ENCODE peak calls at places on chromosomes 2 and 18, in seven cellular contexts. R is mammary epithelial cell, I is AG04450, A is left ventricle myocardium inferior, Q is brain microvascular endothelial cell, T is cardiac muscle cell, V is HAP-1. B is an unnamed sample.

GRCh38 chr2:213152065-213152794 is 818 bp upstream of the IKZF2 start:
- DNase-seq in R (peak; percentile 71), A (peak; percentile 71), V (peak; percentile 18), T (peak; percentile 86), Q (peak; percentile 68), I (peak; percentile 54), B (peak; percentile 45)

GRCh38 chr18:54742654-54743053 is 85.6 kb upstream of the RAB27B start:
- DNase-seq in V (no peak), T (peak; percentile 99), A (peak; percentile 51), Q (peak; percentile 97), R (peak; percentile 94), I (peak; percentile 93), B (peak; percentile 100)

GRCh38 chr2:28326873-28327495 is 65.7 kb upstream of the FOSL2 start:
- DNase-seq in V (no peak), Q (no peak), T (peak; percentile 57), R (no peak), A (no peak), I (no peak), B (no peak)

GRCh38 chr18:43950062-43950461 is 672.8 kb upstream of the SYT4 start:
- DNase-seq in V (no peak), A (no peak), T (no peak), R (no peak), I (no peak), Q (no peak), B (no peak)

GRCh38 chr2:64604929-64605550 is 48.7 kb downstream of the SERTAD2 start:
- DNase-seq in I (no peak), T (peak; percentile 19), A (no peak), V (no peak), R (peak; percentile 50), Q (no peak), B (no peak)

GRCh38 chr2:44171018-44171417 is 2.3 kb downstream of the PPM1B start:
- DNase-seq in T (peak; percentile 32), I (no peak), A (no peak), V (no peak), Q (no peak), R (peak; percentile 60), B (peak; percentile 24)

GRCh38 chr2:44450082-44450481 is 88.3 kb downstream of the CAMKMT start:
- DNase-seq in A (no peak), R (no peak), I (no peak), V (no peak), T (no peak), Q (no peak), B (no peak)

GRCh38 chr2:71544919-71545571 is 91.7 kb downstream of the DYSF start:
- DNase-seq in R (no peak), T (peak; percentile 37), A (peak; percentile 31), V (no peak), Q (no peak), I (no peak), B (no peak)

GRCh38 chr2:237923507-237924163 is 43.2 kb upstream of the UBE2F start:
- DNase-seq in Q (peak; percentile 32), T (peak; percentile 74), R (peak; percentile 29), V (peak; percentile 73), A (peak; percentile 78), I (peak; percentile 23), B (no peak)

GRCh38 chr2:234686088-234686890 is 189.4 kb upstream of the ARL4C start:
- DNase-seq in A (no peak), Q (no peak), T (peak; percentile 52), I (no peak), R (peak; percentile 55), V (peak; percentile 78), B (peak; percentile 42)

GRCh38 chr2:124533226-124533954 is 508.3 kb downstream of the CNTNAP5 start:
- DNase-seq in I (no peak), A (no peak), Q (no peak), V (peak; percentile 38), T (no peak), R (no peak), B (no peak)

GRCh38 chr18:35024965-35025364 is 16.2 kb upstream of the MAPRE2 start:
- DNase-seq in A (peak; percentile 56), V (no peak), I (peak; percentile 74), R (no peak), T (peak; percentile 92), Q (peak; percentile 34), B (peak; percentile 86)

GRCh38 chr18:46700026-46700425 is 43.0 kb upstream of the LOXHD1 start:
- DNase-seq in R (no peak), Q (no peak), I (no peak), T (no peak), V (no peak), A (no peak), B (no peak)

DNA sequence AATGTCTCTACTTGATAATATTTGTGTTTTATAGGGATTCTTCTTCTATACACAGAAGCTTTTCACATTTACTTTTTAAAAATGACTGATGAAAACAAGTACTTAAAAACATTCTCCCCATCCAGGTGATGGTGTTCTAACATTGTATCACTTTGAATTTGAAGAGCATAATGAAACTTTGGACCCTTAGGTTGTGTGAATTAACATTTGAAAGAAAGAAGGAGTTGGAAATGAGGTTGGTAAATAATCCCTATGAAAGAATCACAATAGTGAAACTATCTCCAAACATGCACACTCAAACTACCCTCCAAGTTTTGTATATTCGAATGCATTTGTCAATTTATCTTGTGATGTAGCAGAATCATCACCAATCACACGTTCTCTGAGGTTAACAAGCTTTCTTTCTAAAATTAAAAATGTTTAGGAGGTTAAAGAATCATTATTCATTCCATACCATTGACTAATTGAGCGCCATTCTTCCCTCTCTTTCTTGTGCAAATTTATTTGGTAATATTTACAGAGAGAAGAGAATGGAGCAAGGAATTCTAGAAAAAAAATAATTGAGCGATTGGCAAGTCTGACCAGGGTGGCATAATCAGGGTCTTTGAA is 259.9 kb upstream of the NRXN1 start:
- DNase-seq in V (peak; percentile 94), A (no peak), I (no peak), Q (no peak), T (no peak), R (no peak), B (no peak)
- H3K4me3 ChIP-seq in V (no peak overlapping the region), A (no peak overlapping the region), I (no peak overlapping the region), Q (no peak overlapping the region), T (no peak overlapping the region), R (no peak overlapping the region), B (no peak overlapping the region)

GRCh38 chr2:181458881-181459280 is 1.7 kb downstream of the ITGA4 start:
- DNase-seq in A (no peak), I (no peak), Q (no peak), T (no peak), R (peak; percentile 8), V (no peak), B (no peak)

GRCh38 chr2:181462032-181462431 is 4.8 kb downstream of the ITGA4 start:
- DNase-seq in I (no peak), A (no peak), V (no peak), R (no peak), Q (no peak), T (peak; percentile 22), B (no peak)

GRCh38 chr2:181457741-181458425 is 697 bp downstream of the ITGA4 start:
- DNase-seq in T (peak; percentile 62), A (peak; percentile 22), I (peak; percentile 7), Q (peak; percentile 41), V (peak; percentile 38), R (peak; percentile 55), B (no peak)

GRCh38 chr2:181461056-181461630 is 4.0 kb downstream of the ITGA4 start:
- DNase-seq in R (no peak), I (no peak), A (no peak), V (no peak), T (no peak), Q (no peak), B (no peak)

DNA sequence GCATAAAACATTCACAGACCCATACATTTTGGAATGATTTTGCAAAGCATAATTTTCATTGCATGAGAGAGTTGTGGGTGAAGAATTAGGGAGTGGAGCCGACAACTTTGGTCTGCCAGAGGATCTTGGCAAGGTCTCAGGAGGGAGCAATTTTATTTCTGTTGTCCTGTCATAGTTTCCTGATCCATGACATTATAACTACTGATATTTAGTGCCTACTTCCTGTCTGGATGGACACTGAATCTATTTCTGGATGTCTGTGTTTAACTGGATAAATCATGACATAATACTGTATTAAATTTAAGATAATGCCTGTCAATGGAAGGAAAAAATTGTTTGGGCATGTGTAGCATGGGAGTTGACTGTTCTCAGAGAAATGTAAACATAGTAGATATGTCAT is 2.5 kb downstream of the ITGA4 start:
- DNase-seq in I (no peak), A (no peak), Q (no peak), T (peak; percentile 21), V (no peak), R (no peak), B (no peak)
- H3K4me3 ChIP-seq in I (no peak overlapping the region), A (no peak overlapping the region), Q (peak overlapping the region; percentile 86), T (no peak overlapping the region), V (peak overlapping the region; percentile 54), R (no peak overlapping the region), B (no peak overlapping the region)

GRCh38 chr2:80930777-80931176 is 626.2 kb upstream of the LRRTM1 start:
- DNase-seq in I (no peak), V (no peak), Q (no peak), T (no peak), A (no peak), R (no peak), B (no peak)
- H3K4me3 ChIP-seq in I (no peak overlapping the region), V (no peak overlapping the region), Q (no peak overlapping the region), T (no peak overlapping the region), A (no peak overlapping the region), R (no peak overlapping the region), B (no peak overlapping the region)

GRCh38 chr2:219851169-219851568 is 223.7 kb downstream of the SLC4A3 start:
- DNase-seq in I (no peak), Q (no peak), T (no peak), V (no peak), R (no peak), A (no peak), B (no peak)
- H3K4me3 ChIP-seq in I (no peak overlapping the region), Q (no peak overlapping the region), T (no peak overlapping the region), V (no peak overlapping the region), R (no peak overlapping the region), A (no peak overlapping the region), B (no peak overlapping the region)

GRCh38 chr2:202035089-202035940 is 1.7 kb downstream of the FZD7 start:
- DNase-seq in T (peak; percentile 71), R (peak; percentile 58), A (peak; percentile 64), Q (peak; percentile 48), V (no peak), I (no peak), B (no peak)
- H3K4me3 ChIP-seq in T (peak overlapping the region; percentile 86), R (peak overlapping the region; percentile 79), A (peak overlapping the region; percentile 87), Q (peak overlapping the region; percentile 68), V (peak overlapping the region; percentile 51), I (peak overlapping the region; percentile 88), B (peak overlapping the region; percentile 72)